ENCODE peak calls at places on chromosomes 12 and 14, in eight cellular contexts. One of them, this sample, is unnamed.

GRCh38 chr12:93078092-93078491 is 149.0 kb upstream of the EEA1 start:
- DNase-seq in midbrain: no peak
- DNase-seq in non-pigmented ciliary epithelial cell: no peak
- DNase-seq in GM03348: no peak
- DNase-seq in choroid plexus epithelial cell: no peak
- DNase-seq in epithelial cell of prostate: no peak
- DNase-seq in gastrocnemius medialis: no peak
- DNase-seq in CD4-positive, CD25-positive, alpha-beta regulatory T cell: no peak
- DNase-seq in this sample: no peak

GRCh38 chr14:93379841-93380240 is 32.9 kb downstream of the COX8C start:
- DNase-seq in gastrocnemius medialis: no peak
- DNase-seq in GM03348: no peak
- DNase-seq in non-pigmented ciliary epithelial cell: no peak
- DNase-seq in CD4-positive, CD25-positive, alpha-beta regulatory T cell: no peak
- DNase-seq in midbrain: no peak
- DNase-seq in choroid plexus epithelial cell: no peak
- DNase-seq in epithelial cell of prostate: no peak
- DNase-seq in this sample: no peak

GRCh38 chr14:32697704-32698103 is 241.0 kb upstream of the NPAS3 start:
- DNase-seq in GM03348: peak; percentile 61
- DNase-seq in gastrocnemius medialis: no peak
- DNase-seq in midbrain: no peak
- DNase-seq in non-pigmented ciliary epithelial cell: peak; percentile 66
- DNase-seq in epithelial cell of prostate: no peak
- DNase-seq in CD4-positive, CD25-positive, alpha-beta regulatory T cell: no peak
- DNase-seq in choroid plexus epithelial cell: peak; percentile 43
- DNase-seq in this sample: no peak

GRCh38 chr12:75455839-75456238 is 24.7 kb upstream of the GLIPR1 start:
- DNase-seq in GM03348: no peak
- DNase-seq in epithelial cell of prostate: no peak
- DNase-seq in midbrain: no peak
- DNase-seq in choroid plexus epithelial cell: no peak
- DNase-seq in CD4-positive, CD25-positive, alpha-beta regulatory T cell: no peak
- DNase-seq in gastrocnemius medialis: no peak
- DNase-seq in non-pigmented ciliary epithelial cell: no peak
- DNase-seq in this sample: no peak

GRCh38 chr12:71759941-71760340 is 5.3 kb downstream of the RAB21 start:
- DNase-seq in CD4-positive, CD25-positive, alpha-beta regulatory T cell: no peak
- DNase-seq in epithelial cell of prostate: no peak
- DNase-seq in choroid plexus epithelial cell: no peak
- DNase-seq in gastrocnemius medialis: no peak
- DNase-seq in non-pigmented ciliary epithelial cell: no peak
- DNase-seq in GM03348: no peak
- DNase-seq in midbrain: no peak
- DNase-seq in this sample: no peak

GRCh38 chr12:3313066-3313465 is 177.9 kb upstream of the PRMT8 start:
- DNase-seq in GM03348: peak; percentile 84
- DNase-seq in midbrain: no peak
- DNase-seq in epithelial cell of prostate: no peak
- DNase-seq in choroid plexus epithelial cell: peak; percentile 45
- DNase-seq in CD4-positive, CD25-positive, alpha-beta regulatory T cell: no peak
- DNase-seq in gastrocnemius medialis: no peak
- DNase-seq in non-pigmented ciliary epithelial cell: no peak
- DNase-seq in this sample: no peak

GRCh38 chr14:42001436-42001835 is 394.8 kb downstream of the LRFN5 start:
- DNase-seq in midbrain: no peak
- DNase-seq in gastrocnemius medialis: no peak
- DNase-seq in non-pigmented ciliary epithelial cell: no peak
- DNase-seq in GM03348: no peak
- DNase-seq in epithelial cell of prostate: no peak
- DNase-seq in CD4-positive, CD25-positive, alpha-beta regulatory T cell: no peak
- DNase-seq in choroid plexus epithelial cell: no peak
- DNase-seq in this sample: no peak

GRCh38 chr12:49121047-49121696 is 10.0 kb downstream of the TUBA1B start:
- DNase-seq in GM03348: peak; percentile 78
- DNase-seq in CD4-positive, CD25-positive, alpha-beta regulatory T cell: no peak
- DNase-seq in non-pigmented ciliary epithelial cell: no peak
- DNase-seq in epithelial cell of prostate: no peak
- DNase-seq in choroid plexus epithelial cell: peak; percentile 75
- DNase-seq in midbrain: peak; percentile 67
- DNase-seq in gastrocnemius medialis: peak; percentile 31
- DNase-seq in this sample: peak; percentile 18

GRCh38 chr14:96138241-96138640 is 66.4 kb upstream of the BDKRB2 start:
- DNase-seq in CD4-positive, CD25-positive, alpha-beta regulatory T cell: no peak
- DNase-seq in epithelial cell of prostate: no peak
- DNase-seq in midbrain: no peak
- DNase-seq in GM03348: no peak
- DNase-seq in non-pigmented ciliary epithelial cell: no peak
- DNase-seq in gastrocnemius medialis: no peak
- DNase-seq in choroid plexus epithelial cell: no peak
- DNase-seq in this sample: no peak

GRCh38 chr12:114448618-114448933 is 42.6 kb upstream of the TBX5 start:
- DNase-seq in epithelial cell of prostate: no peak
- DNase-seq in CD4-positive, CD25-positive, alpha-beta regulatory T cell: no peak
- DNase-seq in gastrocnemius medialis: no peak
- DNase-seq in choroid plexus epithelial cell: no peak
- DNase-seq in GM03348: no peak
- DNase-seq in midbrain: no peak
- DNase-seq in non-pigmented ciliary epithelial cell: no peak
- DNase-seq in this sample: no peak

GRCh38 chr14:105138021-105138541 is 30.5 kb downstream of the JAG2 start:
- DNase-seq in gastrocnemius medialis: no peak
- DNase-seq in non-pigmented ciliary epithelial cell: no peak
- DNase-seq in epithelial cell of prostate: no peak
- DNase-seq in GM03348: no peak
- DNase-seq in midbrain: no peak
- DNase-seq in choroid plexus epithelial cell: no peak
- DNase-seq in CD4-positive, CD25-positive, alpha-beta regulatory T cell: no peak
- DNase-seq in this sample: no peak

GRCh38 chr14:105046891-105047282 is 18.3 kb downstream of the GPR132 start:
- DNase-seq in midbrain: no peak
- DNase-seq in GM03348: no peak
- DNase-seq in choroid plexus epithelial cell: no peak
- DNase-seq in non-pigmented ciliary epithelial cell: no peak
- DNase-seq in CD4-positive, CD25-positive, alpha-beta regulatory T cell: no peak
- DNase-seq in epithelial cell of prostate: no peak
- DNase-seq in gastrocnemius medialis: no peak
- DNase-seq in this sample: no peak

GRCh38 chr14:101457936-101458535 is 103.3 kb upstream of the DIO3 start:
- DNase-seq in epithelial cell of prostate: no peak
- DNase-seq in CD4-positive, CD25-positive, alpha-beta regulatory T cell: no peak
- DNase-seq in choroid plexus epithelial cell: no peak
- DNase-seq in gastrocnemius medialis: no peak
- DNase-seq in GM03348: no peak
- DNase-seq in midbrain: no peak
- DNase-seq in non-pigmented ciliary epithelial cell: no peak
- DNase-seq in this sample: no peak

GRCh38 chr14:61543946-61544345 is 151.4 kb upstream of the HIF1A start:
- DNase-seq in non-pigmented ciliary epithelial cell: no peak
- DNase-seq in gastrocnemius medialis: no peak
- DNase-seq in CD4-positive, CD25-positive, alpha-beta regulatory T cell: no peak
- DNase-seq in midbrain: no peak
- DNase-seq in choroid plexus epithelial cell: no peak
- DNase-seq in epithelial cell of prostate: no peak
- DNase-seq in GM03348: no peak
- DNase-seq in this sample: no peak

GRCh38 chr12:124713436-124714082 is 146.1 kb upstream of the NCOR2 start:
- DNase-seq in gastrocnemius medialis: no peak
- DNase-seq in epithelial cell of prostate: no peak
- DNase-seq in choroid plexus epithelial cell: peak; percentile 95
- DNase-seq in non-pigmented ciliary epithelial cell: peak; percentile 78
- DNase-seq in midbrain: peak; percentile 46
- DNase-seq in CD4-positive, CD25-positive, alpha-beta regulatory T cell: peak; percentile 37
- DNase-seq in GM03348: no peak
- DNase-seq in this sample: no peak

GRCh38 chr14:47439953-47440352 is 235.5 kb downstream of the MDGA2 start:
- DNase-seq in GM03348: no peak
- DNase-seq in epithelial cell of prostate: no peak
- DNase-seq in non-pigmented ciliary epithelial cell: no peak
- DNase-seq in choroid plexus epithelial cell: no peak
- DNase-seq in CD4-positive, CD25-positive, alpha-beta regulatory T cell: no peak
- DNase-seq in gastrocnemius medialis: no peak
- DNase-seq in midbrain: no peak
- DNase-seq in this sample: no peak

GRCh38 chr14:59296508-59296907 is 108.0 kb downstream of the DAAM1 start:
- DNase-seq in GM03348: no peak
- DNase-seq in epithelial cell of prostate: no peak
- DNase-seq in CD4-positive, CD25-positive, alpha-beta regulatory T cell: no peak
- DNase-seq in non-pigmented ciliary epithelial cell: no peak
- DNase-seq in midbrain: no peak
- DNase-seq in choroid plexus epithelial cell: no peak
- DNase-seq in gastrocnemius medialis: no peak
- DNase-seq in this sample: no peak

GRCh38 chr14:50447491-50447890 is 50.8 kb upstream of the CDKL1 start:
- DNase-seq in choroid plexus epithelial cell: peak; percentile 47
- DNase-seq in epithelial cell of prostate: peak; percentile 43
- DNase-seq in CD4-positive, CD25-positive, alpha-beta regulatory T cell: no peak
- DNase-seq in non-pigmented ciliary epithelial cell: peak; percentile 20
- DNase-seq in midbrain: no peak
- DNase-seq in gastrocnemius medialis: no peak
- DNase-seq in GM03348: no peak
- DNase-seq in this sample: no peak

GRCh38 chr12:25689996-25690501 is 137.0 kb upstream of the LMNTD1 start:
- DNase-seq in GM03348: peak; percentile 10
- DNase-seq in CD4-positive, CD25-positive, alpha-beta regulatory T cell: no peak
- DNase-seq in midbrain: no peak
- DNase-seq in epithelial cell of prostate: no peak
- DNase-seq in choroid plexus epithelial cell: no peak
- DNase-seq in non-pigmented ciliary epithelial cell: no peak
- DNase-seq in gastrocnemius medialis: no peak
- DNase-seq in this sample: no peak

GRCh38 chr12:47306130-47306529 is 226.4 kb upstream of the AMIGO2 start:
- DNase-seq in choroid plexus epithelial cell: no peak
- DNase-seq in gastrocnemius medialis: no peak
- DNase-seq in midbrain: no peak
- DNase-seq in epithelial cell of prostate: no peak
- DNase-seq in non-pigmented ciliary epithelial cell: no peak
- DNase-seq in GM03348: no peak
- DNase-seq in CD4-positive, CD25-positive, alpha-beta regulatory T cell: no peak
- DNase-seq in this sample: no peak

GRCh38 chr12:85468356-85469157 is 188.5 kb downstream of the ALX1 start:
- DNase-seq in non-pigmented ciliary epithelial cell: peak; percentile 52
- DNase-seq in midbrain: peak; percentile 45
- DNase-seq in choroid plexus epithelial cell: peak; percentile 85
- DNase-seq in gastrocnemius medialis: no peak
- DNase-seq in epithelial cell of prostate: peak; percentile 31
- DNase-seq in CD4-positive, CD25-positive, alpha-beta regulatory T cell: no peak
- DNase-seq in GM03348: peak; percentile 75
- DNase-seq in this sample: no peak

This sample was measured in skeletal muscle cell.